ENCODE peak calls at places on chromosomes 1 and 21, in five cellular contexts. O is IMR-90, C is T follicular helper cell, G is fibroblast of lung, E is NCI-H510A treated with DMSO at 0.1 percent for 48 hours. R is an unnamed sample.

GRCh38 chr1:15118579-15118978 is 35.0 kb upstream of the TMEM51 start:
- DNase-seq in E (no peak), O (no peak), G (no peak), C (no peak), R (no peak)

GRCh38 chr21:43817157-43818086 is 28.0 kb downstream of the RRP1 start:
- DNase-seq in C (no peak), E (no peak), O (no peak), G (no peak), R (no peak)

GRCh38 chr1:10941891-10942541 is 70.4 kb upstream of the TARDBP start:
- DNase-seq in G (peak; percentile 39), O (no peak), C (peak; percentile 46), E (peak; percentile 90), R (peak; percentile 62)

GRCh38 chr1:232587141-232588008 is 42.6 kb downstream of the SIPA1L2 start:
- DNase-seq in C (no peak), O (no peak), E (no peak), G (no peak), R (no peak)

GRCh38 chr1:7899741-7900140 is 40.9 kb downstream of the TNFRSF9 start:
- DNase-seq in G (no peak), E (no peak), O (peak; percentile 66), C (no peak), R (no peak)

GRCh38 chr1:161096514-161096913 is 1.6 kb upstream of the KLHDC9 start:
- DNase-seq in C (no peak), O (peak; percentile 54), G (peak; percentile 91), E (no peak), R (no peak)

GRCh38 chr1:32989160-32989894 is 24.7 kb upstream of the RNF19B start:
- DNase-seq in E (no peak), G (peak; percentile 98), C (no peak), O (peak; percentile 99), R (no peak)

GRCh38 chr1:50427818-50428779 is 4.9 kb upstream of the DMRTA2 start:
- DNase-seq in E (no peak), O (no peak), C (no peak), G (no peak), R (no peak)

GRCh38 chr1:208182880-208183279 is 61.3 kb downstream of the PLXNA2 start:
- DNase-seq in O (no peak), G (no peak), E (no peak), C (no peak), R (no peak)

GRCh38 chr1:233610628-233611027 is 3.3 kb upstream of the KCNK1 start:
- DNase-seq in G (no peak), C (no peak), O (no peak), E (no peak), R (no peak)

GRCh38 chr1:150164224-150164623 is 14.5 kb downstream of the PLEKHO1 start:
- DNase-seq in E (no peak), O (no peak), G (no peak), C (no peak), R (no peak)

GRCh38 chr1:112706505-112707216 is at the start of gene RHOC:
- DNase-seq in G (peak; percentile 47), C (no peak), O (peak; percentile 56), E (peak; percentile 31), R (peak; percentile 27)

GRCh38 chr1:111241797-111242196 is 14.3 kb downstream of the CHI3L2 start:
- DNase-seq in E (no peak), G (no peak), C (no peak), O (peak; percentile 4), R (no peak)

GRCh38 chr1:205792946-205793673 is 17.8 kb upstream of the RAB29 start:
- DNase-seq in E (no peak), C (no peak), O (no peak), G (no peak), R (no peak)

GRCh38 chr21:39007532-39007931 is 175.7 kb downstream of the PSMG1 start:
- DNase-seq in E (no peak), G (no peak), C (no peak), O (no peak), R (no peak)

GRCh38 chr1:175479521-175480342 is 263.7 kb downstream of the TNR start:
- DNase-seq in G (no peak), O (no peak), E (no peak), C (no peak), R (no peak)

GRCh38 chr1:49293016-49293415 is 516.3 kb upstream of the BEND5 start:
- DNase-seq in C (no peak), O (no peak), E (no peak), G (no peak), R (no peak)

GRCh38 chr1:175885247-175885646 is 141.9 kb upstream of the TNR start:
- DNase-seq in C (no peak), O (peak; percentile 64), G (no peak), E (no peak), R (no peak)

GRCh38 chr1:81548918-81549587 is 251.7 kb upstream of the ADGRL2 start:
- DNase-seq in G (no peak), E (no peak), O (no peak), C (no peak), R (no peak)

GRCh38 chr1:172254521-172255222 is 165.8 kb upstream of the C1orf105 start:
- DNase-seq in O (peak; percentile 92), C (no peak), G (peak; percentile 85), E (no peak), R (no peak)

R was measured in effector CD8-positive, alpha-beta T cell.